ENCODE peak calls at places on chromosomes 3 and 15, in six cellular contexts. One of them, this sample, is unnamed.

GRCh38 chr3:196778755-196779154 is 39.1 kb downstream of the PAK2 start:
- DNase-seq in MV-4-11: no peak
- DNase-seq in BJ: peak
- DNase-seq in uterus: no peak
- DNase-seq in globus pallidus: no peak
- DNase-seq in endothelial cell: no peak
- DNase-seq in this sample: no peak

GRCh38 chr15:71259866-71260265 is 144.6 kb downstream of the THSD4 start:
- DNase-seq in MV-4-11: no peak
- DNase-seq in BJ: no peak
- DNase-seq in uterus: no peak
- DNase-seq in globus pallidus: no peak
- DNase-seq in endothelial cell: no peak
- DNase-seq in this sample: no peak

GRCh38 chr3:177134166-177134565 is 63.1 kb downstream of the TBL1XR1 start:
- DNase-seq in MV-4-11: no peak
- DNase-seq in BJ: no peak
- DNase-seq in uterus: no peak
- DNase-seq in globus pallidus: no peak
- DNase-seq in endothelial cell: no peak
- DNase-seq in this sample: no peak

GRCh38 chr15:70200511-70200991 is 102.8 kb upstream of the TLE3 start:
- DNase-seq in MV-4-11: peak
- DNase-seq in BJ: no peak
- DNase-seq in uterus: no peak
- DNase-seq in globus pallidus: no peak
- DNase-seq in endothelial cell: no peak
- DNase-seq in this sample: peak

GRCh38 chr3:52771702-52772101 is 962 bp upstream of the NEK4 start:
- DNase-seq in MV-4-11: no peak
- DNase-seq in BJ: no peak
- DNase-seq in uterus: no peak
- DNase-seq in globus pallidus: no peak
- DNase-seq in endothelial cell: no peak
- DNase-seq in this sample: no peak

GRCh38 chr3:184230603-184231528 is 1.5 kb downstream of the VWA5B2 start:
- DNase-seq in MV-4-11: no peak
- DNase-seq in BJ: no peak
- DNase-seq in uterus: no peak
- DNase-seq in globus pallidus: no peak
- DNase-seq in endothelial cell: no peak
- DNase-seq in this sample: no peak

GRCh38 chr15:57118013-57118799 is 199.8 kb downstream of the TCF12 start:
- DNase-seq in MV-4-11: no peak
- DNase-seq in BJ: no peak
- DNase-seq in uterus: no peak
- DNase-seq in globus pallidus: peak
- DNase-seq in endothelial cell: no peak
- DNase-seq in this sample: no peak

GRCh38 chr15:55816017-55816416 is 73.1 kb upstream of the PRTG start:
- DNase-seq in MV-4-11: no peak
- DNase-seq in BJ: peak
- DNase-seq in uterus: no peak
- DNase-seq in globus pallidus: no peak
- DNase-seq in endothelial cell: no peak
- DNase-seq in this sample: no peak

GRCh38 chr3:39281533-39281932 is 1.7 kb upstream of the CX3CR1 start:
- DNase-seq in MV-4-11: peak
- DNase-seq in BJ: no peak
- DNase-seq in uterus: no peak
- DNase-seq in globus pallidus: no peak
- DNase-seq in endothelial cell: no peak
- DNase-seq in this sample: no peak